ENCODE peak calls at places on chromosomes 16 and 17, in six cellular contexts. P is WERI-Rb-1, N is NB4, L is head of caudate nucleus, V is amygdala, U is cardiac fibroblast. F is an unnamed sample.

GRCh38 chr17:64019486-64020067 is 856 bp downstream of the ICAM2 start:
- DNase-seq in P (no peak), N (no peak), L (no peak), V (no peak), U (no peak), F (no peak)

GRCh38 chr17:13079010-13079409 is 61.2 kb upstream of the ELAC2 start:
- DNase-seq in P (peak; percentile 8), N (no peak), L (no peak), V (no peak), U (no peak), F (no peak)

GRCh38 chr16:53821957-53822625 is 118.1 kb downstream of the FTO start:
- DNase-seq in P (no peak), N (no peak), L (no peak), V (no peak), U (peak; percentile 77), F (no peak)

GRCh38 chr17:78454346-78454745 is 75.9 kb downstream of the PGS1 start:
- DNase-seq in P (no peak), N (no peak), L (no peak), V (no peak), U (no peak), F (no peak)

GRCh38 chr16:2333772-2334379 is 6.7 kb downstream of the ABCA3 start:
- DNase-seq in P (no peak), N (no peak), L (no peak), V (no peak), U (no peak), F (no peak)

GRCh38 chr17:47663997-47664941 is 14.6 kb downstream of the KPNB1 start:
- DNase-seq in P (peak; percentile 70), N (peak; percentile 77), L (peak; percentile 43), V (peak; percentile 2), U (peak; percentile 75), F (peak; percentile 85)

GRCh38 chr16:57916735-57917450 is 54.0 kb downstream of the CNGB1 start:
- DNase-seq in P (no peak), N (no peak), L (no peak), V (no peak), U (no peak), F (no peak)

GRCh38 chr17:67481808-67482207 is 104.7 kb downstream of the PITPNC1 start:
- DNase-seq in P (no peak), N (peak; percentile 40), L (no peak), V (no peak), U (peak; percentile 70), F (no peak)

GRCh38 chr17:60506312-60506711 is 19.7 kb downstream of the APPBP2 start:
- DNase-seq in P (no peak), N (peak; percentile 40), L (no peak), V (no peak), U (peak; percentile 59), F (no peak)

GRCh38 chr16:354971-355441 is 2.5 kb upstream of the AXIN1 start:
- DNase-seq in P (no peak), N (no peak), L (no peak), V (no peak), U (no peak), F (no peak)

GRCh38 chr16:86850675-86851074 is 272.3 kb downstream of the FOXL1 start:
- DNase-seq in P (no peak), N (no peak), L (no peak), V (no peak), U (no peak), F (no peak)

GRCh38 chr16:17261197-17261858 is 209.4 kb downstream of the XYLT1 start:
- DNase-seq in P (no peak), N (peak; percentile 21), L (no peak), V (no peak), U (no peak), F (no peak)

GRCh38 chr16:483351-484075 is 44.0 kb upstream of the CAPN15 start:
- DNase-seq in P (peak; percentile 75), N (no peak), L (peak; percentile 38), V (no peak), U (peak; percentile 19), F (peak; percentile 67)